ENCODE peak calls at places on chromosomes 2 and 18, in nine cellular contexts. One of them, this sample, is unnamed.

GRCh38 chr2:127770973-127771735 is 39.8 kb downstream of the WDR33 start:
- DNase-seq in neural progenitor cell: no peak
- DNase-seq in MCF 10A: peak
- DNase-seq in Calu3: no peak
- DNase-seq in left lung: no peak
- DNase-seq in fibroblast of mammary gland: peak
- DNase-seq in A549: peak
- DNase-seq in BJ: peak
- DNase-seq in neural crest cell: no peak
- DNase-seq in this sample: no peak

GRCh38 chr2:9300214-9300613 is 93.6 kb downstream of the ASAP2 start:
- DNase-seq in Calu3: no peak
- DNase-seq in neural crest cell: no peak
- DNase-seq in BJ: no peak
- DNase-seq in MCF 10A: no peak
- DNase-seq in left lung: no peak
- DNase-seq in neural progenitor cell: no peak
- DNase-seq in fibroblast of mammary gland: no peak
- DNase-seq in A549: no peak
- DNase-seq in this sample: no peak

GRCh38 chr2:219106251-219106650 is 45.5 kb upstream of the IHH start:
- DNase-seq in neural progenitor cell: no peak
- DNase-seq in MCF 10A: no peak
- DNase-seq in fibroblast of mammary gland: no peak
- DNase-seq in Calu3: no peak
- DNase-seq in neural crest cell: no peak
- DNase-seq in A549: no peak
- DNase-seq in left lung: no peak
- DNase-seq in BJ: no peak
- DNase-seq in this sample: no peak

GRCh38 chr2:73218298-73218697 is 4.3 kb downstream of the SMYD5 start:
- DNase-seq in Calu3: no peak
- DNase-seq in fibroblast of mammary gland: peak
- DNase-seq in BJ: no peak
- DNase-seq in neural progenitor cell: no peak
- DNase-seq in left lung: no peak
- DNase-seq in A549: no peak
- DNase-seq in MCF 10A: peak
- DNase-seq in neural crest cell: no peak
- DNase-seq in this sample: no peak

GRCh38 chr2:72026819-72027425 is 120.7 kb downstream of the CYP26B1 start:
- DNase-seq in left lung: no peak
- DNase-seq in MCF 10A: no peak
- DNase-seq in fibroblast of mammary gland: no peak
- DNase-seq in neural crest cell: no peak
- DNase-seq in neural progenitor cell: no peak
- DNase-seq in BJ: no peak
- DNase-seq in Calu3: no peak
- DNase-seq in A549: no peak
- DNase-seq in this sample: no peak

GRCh38 chr18:47754311-47755101 is 176.0 kb downstream of the SMAD2 start:
- DNase-seq in neural crest cell: peak
- DNase-seq in left lung: no peak
- DNase-seq in A549: peak
- DNase-seq in MCF 10A: peak
- DNase-seq in BJ: no peak
- DNase-seq in neural progenitor cell: peak
- DNase-seq in fibroblast of mammary gland: peak
- DNase-seq in Calu3: peak
- DNase-seq in this sample: no peak

GRCh38 chr2:202933958-202934357 is 21.9 kb downstream of the CARF start:
- DNase-seq in A549: no peak
- DNase-seq in MCF 10A: no peak
- DNase-seq in fibroblast of mammary gland: no peak
- DNase-seq in neural progenitor cell: no peak
- DNase-seq in left lung: no peak
- DNase-seq in BJ: no peak
- DNase-seq in neural crest cell: no peak
- DNase-seq in Calu3: no peak
- DNase-seq in this sample: no peak

GRCh38 chr18:36460324-36460850 is 162.9 kb downstream of the FHOD3 start:
- DNase-seq in neural crest cell: no peak
- DNase-seq in Calu3: no peak
- DNase-seq in fibroblast of mammary gland: no peak
- DNase-seq in A549: no peak
- DNase-seq in BJ: no peak
- DNase-seq in left lung: no peak
- DNase-seq in neural progenitor cell: no peak
- DNase-seq in MCF 10A: no peak
- DNase-seq in this sample: no peak

GRCh38 chr2:219285894-219286425 is 6.8 kb downstream of the DNAJB2 start:
- DNase-seq in BJ: no peak
- DNase-seq in left lung: no peak
- DNase-seq in neural progenitor cell: peak
- DNase-seq in neural crest cell: no peak
- DNase-seq in fibroblast of mammary gland: peak
- DNase-seq in A549: no peak
- DNase-seq in MCF 10A: peak
- DNase-seq in Calu3: no peak
- DNase-seq in this sample: peak

GRCh38 chr2:238061310-238062202 is 755 bp downstream of the SCLY start:
- DNase-seq in Calu3: peak
- DNase-seq in neural progenitor cell: peak
- DNase-seq in MCF 10A: peak
- DNase-seq in BJ: no peak
- DNase-seq in fibroblast of mammary gland: peak
- DNase-seq in left lung: peak
- DNase-seq in A549: peak
- DNase-seq in neural crest cell: peak
- DNase-seq in this sample: no peak

GRCh38 chr18:35478520-35479435 is 19.0 kb downstream of the INO80C start:
- DNase-seq in neural crest cell: no peak
- DNase-seq in MCF 10A: peak
- DNase-seq in neural progenitor cell: no peak
- DNase-seq in BJ: peak
- DNase-seq in fibroblast of mammary gland: peak
- DNase-seq in left lung: no peak
- DNase-seq in Calu3: peak
- DNase-seq in A549: peak
- DNase-seq in this sample: peak

GRCh38 chr2:188966079-188966571 is 8.0 kb upstream of the COL3A1 start:
- DNase-seq in neural crest cell: no peak
- DNase-seq in A549: no peak
- DNase-seq in BJ: no peak
- DNase-seq in Calu3: no peak
- DNase-seq in fibroblast of mammary gland: peak
- DNase-seq in neural progenitor cell: no peak
- DNase-seq in left lung: no peak
- DNase-seq in MCF 10A: no peak
- DNase-seq in this sample: no peak

GRCh38 chr2:33267745-33268144 is 208.7 kb upstream of the RASGRP3 start:
- DNase-seq in neural crest cell: no peak
- DNase-seq in MCF 10A: no peak
- DNase-seq in neural progenitor cell: no peak
- DNase-seq in fibroblast of mammary gland: peak
- DNase-seq in BJ: no peak
- DNase-seq in A549: no peak
- DNase-seq in left lung: no peak
- DNase-seq in Calu3: no peak
- DNase-seq in this sample: no peak
- TF ChIP-seq CTCF in neural crest cell: no peak
- TF ChIP-seq CTCF in MCF 10A: no peak
- TF ChIP-seq CTCF in neural progenitor cell: no peak
- TF ChIP-seq CTCF in fibroblast of mammary gland: no peak
- TF ChIP-seq CTCF in BJ: no peak
- TF ChIP-seq CTCF in A549: no peak
- TF ChIP-seq CTCF in left lung: no peak
- TF ChIP-seq CTCF in Calu3: no peak
- TF ChIP-seq CTCF in this sample: no peak

GRCh38 chr2:20449501-20450200 is 2.8 kb downstream of the RHOB start:
- DNase-seq in left lung: peak
- DNase-seq in MCF 10A: no peak
- DNase-seq in A549: peak
- DNase-seq in BJ: no peak
- DNase-seq in neural crest cell: no peak
- DNase-seq in Calu3: no peak
- DNase-seq in fibroblast of mammary gland: peak
- DNase-seq in neural progenitor cell: no peak
- DNase-seq in this sample: no peak

GRCh38 chr2:20446280-20446916 is 476 bp upstream of the RHOB start:
- DNase-seq in neural crest cell: no peak
- DNase-seq in neural progenitor cell: peak
- DNase-seq in MCF 10A: no peak
- DNase-seq in A549: no peak
- DNase-seq in fibroblast of mammary gland: no peak
- DNase-seq in BJ: no peak
- DNase-seq in Calu3: no peak
- DNase-seq in left lung: peak
- DNase-seq in this sample: no peak

GRCh38 chr2:20446917-20447436 is at the start of gene RHOB:
- DNase-seq in fibroblast of mammary gland: peak
- DNase-seq in BJ: peak
- DNase-seq in MCF 10A: peak
- DNase-seq in left lung: peak
- DNase-seq in neural progenitor cell: peak
- DNase-seq in Calu3: peak
- DNase-seq in neural crest cell: peak
- DNase-seq in A549: peak
- DNase-seq in this sample: peak

GRCh38 chr2:20448246-20449046 is 1.6 kb downstream of the RHOB start:
- DNase-seq in neural crest cell: peak
- DNase-seq in MCF 10A: no peak
- DNase-seq in neural progenitor cell: peak
- DNase-seq in A549: peak
- DNase-seq in fibroblast of mammary gland: peak
- DNase-seq in BJ: no peak
- DNase-seq in left lung: peak
- DNase-seq in Calu3: no peak
- DNase-seq in this sample: no peak

DNA sequence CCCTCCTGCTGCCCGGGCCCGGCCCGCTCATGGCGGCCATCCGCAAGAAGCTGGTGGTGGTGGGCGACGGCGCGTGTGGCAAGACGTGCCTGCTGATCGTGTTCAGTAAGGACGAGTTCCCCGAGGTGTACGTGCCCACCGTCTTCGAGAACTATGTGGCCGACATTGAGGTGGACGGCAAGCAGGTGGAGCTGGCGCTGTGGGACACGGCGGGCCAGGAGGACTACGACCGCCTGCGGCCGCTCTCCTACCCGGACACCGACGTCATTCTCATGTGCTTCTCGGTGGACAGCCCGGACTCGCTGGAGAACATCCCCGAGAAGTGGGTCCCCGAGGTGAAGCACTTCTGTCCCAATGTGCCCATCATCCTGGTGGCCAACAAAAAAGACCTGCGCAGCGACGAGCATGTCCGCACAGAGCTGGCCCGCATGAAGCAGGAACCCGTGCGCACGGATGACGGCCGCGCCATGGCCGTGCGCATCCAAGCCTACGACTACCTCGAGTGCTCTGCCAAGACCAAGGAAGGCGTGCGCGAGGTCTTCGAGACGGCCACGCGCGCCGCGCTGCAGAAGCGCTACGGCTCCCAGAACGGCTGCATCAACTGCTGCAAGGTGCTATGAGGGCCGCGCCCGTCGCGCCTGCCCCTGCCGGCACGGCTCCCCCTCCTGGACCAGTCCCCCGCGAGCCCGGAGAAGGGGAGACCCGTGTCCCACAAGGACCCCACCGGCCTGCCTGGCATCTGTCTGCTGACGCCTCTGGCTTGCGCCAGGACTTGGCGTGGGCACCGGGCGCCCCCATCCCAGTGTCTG is 767 bp downstream of the RHOB start:
- DNase-seq in neural crest cell: peak
- DNase-seq in MCF 10A: no peak
- DNase-seq in fibroblast of mammary gland: peak
- DNase-seq in BJ: no peak
- DNase-seq in neural progenitor cell: peak
- DNase-seq in left lung: peak
- DNase-seq in A549: no peak
- DNase-seq in Calu3: peak
- DNase-seq in this sample: no peak
- TF ChIP-seq CTCF in neural crest cell: no peak
- TF ChIP-seq CTCF in MCF 10A: no peak
- TF ChIP-seq CTCF in fibroblast of mammary gland: no peak
- TF ChIP-seq CTCF in BJ: no peak
- TF ChIP-seq CTCF in neural progenitor cell: no peak
- TF ChIP-seq CTCF in left lung: no peak
- TF ChIP-seq CTCF in A549: no peak
- TF ChIP-seq CTCF in Calu3: no peak
- TF ChIP-seq CTCF in this sample: no peak

GRCh38 chr18:54775686-54776085 is 52.6 kb upstream of the RAB27B start:
- DNase-seq in MCF 10A: peak
- DNase-seq in fibroblast of mammary gland: peak
- DNase-seq in BJ: no peak
- DNase-seq in neural crest cell: no peak
- DNase-seq in neural progenitor cell: no peak
- DNase-seq in left lung: no peak
- DNase-seq in A549: peak
- DNase-seq in Calu3: peak
- DNase-seq in this sample: no peak
- TF ChIP-seq CTCF in MCF 10A: peak
- TF ChIP-seq CTCF in fibroblast of mammary gland: peak
- TF ChIP-seq CTCF in BJ: peak
- TF ChIP-seq CTCF in neural crest cell: no peak
- TF ChIP-seq CTCF in neural progenitor cell: peak
- TF ChIP-seq CTCF in left lung: no peak
- TF ChIP-seq CTCF in A549: peak
- TF ChIP-seq CTCF in Calu3: peak
- TF ChIP-seq CTCF in this sample: no peak

GRCh38 chr18:5891361-5892215 is 3.7 kb downstream of the TMEM200C start:
- DNase-seq in neural progenitor cell: no peak
- DNase-seq in BJ: no peak
- DNase-seq in MCF 10A: no peak
- DNase-seq in left lung: no peak
- DNase-seq in fibroblast of mammary gland: no peak
- DNase-seq in neural crest cell: no peak
- DNase-seq in A549: no peak
- DNase-seq in Calu3: no peak
- DNase-seq in this sample: no peak

GRCh38 chr18:5894215-5894612 is 1.1 kb downstream of the TMEM200C start:
- DNase-seq in BJ: no peak
- DNase-seq in neural progenitor cell: no peak
- DNase-seq in left lung: no peak
- DNase-seq in MCF 10A: no peak
- DNase-seq in Calu3: no peak
- DNase-seq in A549: no peak
- DNase-seq in neural crest cell: no peak
- DNase-seq in fibroblast of mammary gland: no peak
- DNase-seq in this sample: no peak

GRCh38 chr18:5892772-5893431 is 2.4 kb downstream of the TMEM200C start:
- DNase-seq in BJ: no peak
- DNase-seq in neural crest cell: no peak
- DNase-seq in MCF 10A: no peak
- DNase-seq in fibroblast of mammary gland: no peak
- DNase-seq in A549: no peak
- DNase-seq in Calu3: no peak
- DNase-seq in left lung: no peak
- DNase-seq in neural progenitor cell: no peak
- DNase-seq in this sample: no peak

GRCh38 chr18:5890261-5890605 is 5.1 kb downstream of the TMEM200C start:
- DNase-seq in neural progenitor cell: no peak
- DNase-seq in fibroblast of mammary gland: no peak
- DNase-seq in Calu3: no peak
- DNase-seq in MCF 10A: no peak
- DNase-seq in A549: no peak
- DNase-seq in left lung: no peak
- DNase-seq in neural crest cell: no peak
- DNase-seq in BJ: no peak
- DNase-seq in this sample: no peak

GRCh38 chr18:5890606-5891360 is 4.5 kb downstream of the TMEM200C start:
- DNase-seq in BJ: no peak
- DNase-seq in Calu3: no peak
- DNase-seq in fibroblast of mammary gland: peak
- DNase-seq in MCF 10A: no peak
- DNase-seq in left lung: peak
- DNase-seq in neural progenitor cell: peak
- DNase-seq in A549: peak
- DNase-seq in neural crest cell: peak
- DNase-seq in this sample: no peak
- TF ChIP-seq CTCF in BJ: no peak
- TF ChIP-seq CTCF in Calu3: no peak
- TF ChIP-seq CTCF in fibroblast of mammary gland: no peak
- TF ChIP-seq CTCF in MCF 10A: no peak
- TF ChIP-seq CTCF in left lung: peak
- TF ChIP-seq CTCF in neural progenitor cell: peak
- TF ChIP-seq CTCF in A549: peak
- TF ChIP-seq CTCF in neural crest cell: peak
- TF ChIP-seq CTCF in this sample: peak

This sample was measured in CD14-positive monocyte.